ENCODE peak calls at places on chromosomes 6 and 20, in eight cellular contexts. D is hepatocyte, K is ovary, L is upper lobe of right lung, J is colonic mucosa, A is mesenchymal stem cell, M is testis, V is breast epithelium. G is an unnamed sample. For H3K4me1 and H3K9me3, the result is how much of the 10 kb centered on the place peaks cover.

GRCh38 chr6:33787336-33787953 is 1.5 kb downstream of the LEMD2 start:
- DNase-seq in J (no peak), V (no peak), K (no peak), A (peak), M (no peak), D (no peak), L (no peak), G (no peak)

GRCh38 chr6:139872635-139873034 is 498.2 kb upstream of the CITED2 start:
- DNase-seq in V (no peak), M (no peak), K (no peak), L (no peak), D (peak), J (peak), A (no peak), G (no peak)

GRCh38 chr20:42026599-42026998 is 408.4 kb upstream of the CHD6 start:
- DNase-seq in A (no peak), K (no peak), D (no peak), L (no peak), V (no peak), M (no peak), J (no peak), G (no peak)

GRCh38 chr6:113634352-113635163 is 222.6 kb upstream of the MARCKS start:
- DNase-seq in D (no peak), M (no peak), L (no peak), K (no peak), A (peak), J (no peak), V (no peak), G (no peak)

GRCh38 chr6:167659016-167659415 is 167.7 kb upstream of the AFDN start:
- DNase-seq in V (no peak), J (no peak), D (no peak), L (no peak), M (no peak), K (no peak), A (no peak), G (no peak)

GRCh38 chr20:45751714-45752113 is 29.6 kb downstream of the SPINT4 start:
- DNase-seq in K (no peak), V (no peak), J (no peak), A (no peak), L (no peak), M (no peak), D (no peak), G (no peak)

GRCh38 chr6:157099912-157100593 is 223.3 kb downstream of the TMEM242 start:
- DNase-seq in K (no peak), L (no peak), J (no peak), V (no peak), M (no peak), D (no peak), A (no peak), G (no peak)

GRCh38 chr20:48661575-48662473 is 166.0 kb downstream of the PREX1 start:
- DNase-seq in M (no peak), D (no peak), A (no peak), K (no peak), V (no peak), J (no peak), L (no peak), G (no peak)

GRCh38 chr20:33431797-33432381 is 11.7 kb downstream of the SNTA1 start:
- DNase-seq in J (no peak), K (peak), A (no peak), D (no peak), V (peak), L (no peak), M (peak), G (no peak)

GRCh38 chr20:43442310-43442880 is 15.3 kb upstream of the SRSF6 start:
- DNase-seq in M (no peak), A (no peak), D (peak), V (no peak), K (no peak), L (no peak), J (no peak), G (no peak)

GRCh38 chr6:108806669-108807068 is 41.6 kb upstream of the ARMC2 start:
- DNase-seq in A (no peak), L (no peak), M (no peak), K (no peak), D (no peak), J (no peak), V (no peak), G (no peak)

GRCh38 chr6:58073263-58073662 is 755.8 kb downstream of the PRIM2 start:
- DNase-seq in K (no peak), J (no peak), V (no peak), A (no peak), D (no peak), M (peak), L (no peak), G (no peak)

GRCh38 chr6:11427827-11428245 is 109.7 kb upstream of the TMEM170B start:
- DNase-seq in A (peak), V (no peak), M (no peak), J (no peak), D (no peak), L (no peak), K (no peak), G (no peak)

DNA sequence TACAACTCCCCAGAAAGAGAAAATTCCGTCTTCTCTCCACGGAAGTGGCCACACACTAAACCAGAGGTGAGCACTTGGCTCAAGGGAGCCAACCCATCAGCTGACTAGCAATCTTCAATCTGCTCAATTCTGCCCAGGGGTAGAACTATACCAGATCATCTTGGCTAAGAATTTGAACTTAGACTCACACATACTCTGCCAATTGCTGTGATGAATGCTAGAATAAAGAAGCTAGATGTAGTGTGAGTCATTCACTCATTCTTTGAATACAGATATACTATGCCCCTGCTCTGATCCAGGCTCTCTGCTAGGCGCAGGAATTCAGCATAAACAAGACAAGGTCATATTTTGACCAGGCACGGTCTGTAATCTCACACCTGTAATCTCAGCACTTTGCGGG is 147.9 kb upstream of the SHLD1 start:
- DNase-seq in K (no peak), L (no peak), J (no peak), D (no peak), V (no peak), A (no peak), M (no peak), G (no peak)
- H3K4me1 ChIP-seq in K (under half), L (under half), J (under half), D (under half), V (under half), A (under half), M (under half), G (under half)

DNA sequence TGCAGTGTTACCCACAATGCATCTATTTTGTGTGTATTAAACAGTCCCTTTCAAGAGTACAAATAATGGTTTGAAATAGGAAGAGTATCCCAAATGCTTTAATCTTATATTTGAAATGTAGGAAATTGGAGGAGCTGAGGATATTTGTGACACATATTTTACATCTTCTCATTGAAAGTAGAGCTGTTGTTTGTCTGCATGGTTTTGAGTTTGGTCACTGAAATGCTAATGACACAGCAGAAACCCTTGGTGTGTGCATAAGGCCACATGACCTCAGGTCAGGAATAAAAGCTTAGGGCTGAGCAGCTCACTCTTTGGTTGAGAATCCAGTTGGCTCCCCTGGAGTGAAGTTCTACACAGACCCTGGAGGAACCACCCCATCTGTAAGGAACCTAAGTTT is 49.8 kb downstream of the TPD52L1 start:
- DNase-seq in M (no peak), D (no peak), L (no peak), K (no peak), A (no peak), J (no peak), V (no peak), G (no peak)
- H3K4me3 ChIP-seq in M (no peak), D (no peak), L (no peak), K (no peak), A (no peak), J (no peak), V (no peak), G (no peak)

DNA sequence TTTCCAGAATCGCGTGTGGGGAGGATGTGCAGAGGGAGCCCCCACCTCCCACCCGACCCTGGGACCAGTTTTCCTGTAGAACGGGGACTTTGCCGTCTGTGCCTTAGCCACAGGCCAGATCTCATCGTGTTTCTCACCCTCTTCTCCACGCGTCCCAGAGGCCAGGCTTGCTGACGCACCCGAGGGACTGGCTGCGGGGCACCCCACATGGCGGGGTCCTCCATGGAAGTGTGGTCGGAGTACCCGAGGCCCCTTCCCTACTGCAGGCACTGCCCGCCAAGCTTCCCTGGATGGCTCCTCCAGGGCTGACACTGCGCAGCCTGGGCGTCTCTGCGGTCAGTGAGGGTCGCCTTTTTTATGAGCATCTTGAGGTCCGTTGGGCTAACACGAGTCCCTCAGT is 346.5 kb downstream of the CDH4 start:
- DNase-seq in V (no peak), J (no peak), A (no peak), M (no peak), K (no peak), D (no peak), L (no peak), G (no peak)
- H3K9me3 ChIP-seq in V (under half), J (under half), A (under half), M (under half), K (under half), D (under half), L (under half), G (under half)

GRCh38 chr6:75745404-75745803 is 3.6 kb upstream of the MYO6 start:
- DNase-seq in L (no peak), J (no peak), K (no peak), D (no peak), A (no peak), V (no peak), M (no peak), G (no peak)
- H3K4me1 ChIP-seq in L (under half), J (under half), K (under half), D (under half), A (under half), V (under half), M (under half), G (under half)

GRCh38 chr6:84271086-84271716 is 43.8 kb upstream of the CEP162 start:
- DNase-seq in L (no peak), K (no peak), J (no peak), D (no peak), M (no peak), A (no peak), V (no peak), G (no peak)

GRCh38 chr6:84278311-84278710 is 50.9 kb upstream of the CEP162 start:
- DNase-seq in V (no peak), L (no peak), M (no peak), J (no peak), D (no peak), A (no peak), K (no peak), G (no peak)

GRCh38 chr6:84272298-84272697 is 44.9 kb upstream of the CEP162 start:
- DNase-seq in D (no peak), A (no peak), M (no peak), L (no peak), K (no peak), V (no peak), J (no peak), G (no peak)

GRCh38 chr6:84269947-84270733 is 42.7 kb upstream of the CEP162 start:
- DNase-seq in M (no peak), L (no peak), D (peak), A (no peak), K (no peak), V (no peak), J (no peak), G (no peak)

GRCh38 chr6:84274856-84275255 is 47.4 kb upstream of the CEP162 start:
- DNase-seq in V (no peak), A (no peak), J (no peak), L (no peak), K (no peak), D (no peak), M (no peak), G (no peak)
- H3K4me3 ChIP-seq in V (no peak), A (no peak), J (no peak), L (no peak), K (no peak), D (no peak), M (no peak), G (no peak)

DNA sequence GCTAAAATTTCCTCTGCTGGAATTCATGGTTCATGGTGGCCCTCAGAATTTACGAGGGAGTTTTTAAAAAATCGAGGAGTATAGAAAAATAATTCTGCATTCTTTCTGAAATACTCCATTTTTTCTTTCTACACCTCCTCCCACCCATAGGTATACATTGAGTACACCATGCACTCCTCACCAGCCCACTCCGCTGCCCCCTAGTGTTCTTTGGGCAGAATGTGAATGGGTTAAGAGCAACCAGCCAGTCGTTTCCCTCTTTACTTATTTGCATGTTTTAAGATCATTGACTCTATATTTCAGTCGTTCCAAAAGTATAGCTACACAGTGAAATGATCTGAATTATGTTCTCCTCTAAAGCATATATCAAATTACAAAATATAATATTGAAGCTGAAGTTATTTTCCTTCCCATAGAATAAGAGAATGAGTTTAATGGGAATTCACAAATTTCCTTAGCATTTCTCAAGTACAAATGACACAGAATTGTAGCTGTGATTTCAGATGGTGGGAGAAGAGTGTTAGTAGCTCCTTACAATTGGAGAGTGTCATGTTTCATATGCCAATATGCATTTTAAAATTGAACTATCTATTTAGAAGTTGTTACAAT is 977.7 kb upstream of the SLC35B3 start:
- DNase-seq in M (peak), L (no peak), V (no peak), D (peak), A (no peak), K (no peak), J (peak), G (no peak)
- H3K9me3 ChIP-seq in M (under half), L (under half), V (under half), D (under half), A (under half), K (under half), J (under half), G (under half)

DNA sequence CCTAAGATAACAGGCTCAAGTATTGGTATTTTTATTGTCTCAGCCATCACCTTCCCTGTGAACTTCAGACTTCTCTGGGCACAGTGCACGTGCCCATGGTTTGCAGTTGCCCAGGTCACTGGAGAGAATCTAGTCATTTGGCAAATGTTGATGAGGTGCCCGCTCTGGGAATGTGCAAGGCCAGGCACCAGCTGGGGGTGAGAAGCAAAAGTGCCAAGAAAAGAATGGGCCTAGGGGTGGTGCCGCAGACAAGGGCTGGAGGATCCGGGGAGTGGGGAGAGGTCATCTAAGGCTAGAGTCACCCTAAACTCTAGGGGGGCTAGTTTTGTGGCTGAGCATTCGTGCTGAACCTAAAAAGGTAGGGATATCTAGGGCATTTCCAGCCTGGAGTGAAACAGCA is 57.0 kb upstream of the VSTM2L start:
- DNase-seq in J (no peak), L (no peak), V (no peak), D (no peak), A (no peak), K (no peak), M (no peak), G (no peak)
- H3K4me1 ChIP-seq in J (under half), L (under half), V (under half), D (under half), A (under half), K (under half), M (under half), G (under half)